ENCODE peak calls at places on chromosome X, in six cellular contexts. One of them, this sample, is unnamed.
A peak's percentile ranks its signal among the peaks of the same experiment; 100 is the strongest.

GRCh38 chrX:25049347-25049746 is 33.6 kb upstream of the ARX start:
- DNase-seq in IMR-90: no peak
- DNase-seq in H9: no peak
- DNase-seq in mesenchymal stem cell: no peak
- DNase-seq in neuronal stem cell: no peak
- DNase-seq in trophoblast cell: no peak
- DNase-seq in this sample: no peak

GRCh38 chrX:9912341-9912740 is 54.8 kb upstream of the CLDN34 start:
- DNase-seq in IMR-90: peak; percentile 45
- DNase-seq in H9: peak; percentile 62
- DNase-seq in mesenchymal stem cell: no peak
- DNase-seq in neuronal stem cell: peak; percentile 37
- DNase-seq in trophoblast cell: no peak
- DNase-seq in this sample: peak; percentile 49

GRCh38 chrX:71606536-71607216 is 11.6 kb downstream of the CXCR3 start:
- DNase-seq in IMR-90: no peak
- DNase-seq in H9: no peak
- DNase-seq in mesenchymal stem cell: no peak
- DNase-seq in neuronal stem cell: no peak
- DNase-seq in trophoblast cell: no peak
- DNase-seq in this sample: no peak

GRCh38 chrX:84339507-84340364 is 151.7 kb upstream of the RPS6KA6 start:
- DNase-seq in IMR-90: peak; percentile 6
- DNase-seq in H9: no peak
- DNase-seq in mesenchymal stem cell: peak; percentile 15
- DNase-seq in neuronal stem cell: no peak
- DNase-seq in trophoblast cell: no peak
- DNase-seq in this sample: no peak

GRCh38 chrX:141814213-141814857 is 23.8 kb upstream of the MAGEC3 start:
- DNase-seq in IMR-90: no peak
- DNase-seq in H9: no peak
- DNase-seq in mesenchymal stem cell: no peak
- DNase-seq in neuronal stem cell: no peak
- DNase-seq in trophoblast cell: no peak
- DNase-seq in this sample: no peak

GRCh38 chrX:47690175-47690574 is 31.2 kb upstream of the UXT start:
- DNase-seq in IMR-90: no peak
- DNase-seq in H9: no peak
- DNase-seq in mesenchymal stem cell: no peak
- DNase-seq in neuronal stem cell: no peak
- DNase-seq in trophoblast cell: no peak
- DNase-seq in this sample: no peak

GRCh38 chrX:130321550-130321949 is 18.2 kb upstream of the SLC25A14 start:
- DNase-seq in IMR-90: no peak
- DNase-seq in H9: no peak
- DNase-seq in mesenchymal stem cell: no peak
- DNase-seq in neuronal stem cell: no peak
- DNase-seq in trophoblast cell: no peak
- DNase-seq in this sample: no peak

GRCh38 chrX:131388293-131388692 is 99.2 kb upstream of the IGSF1 start:
- DNase-seq in IMR-90: no peak
- DNase-seq in H9: no peak
- DNase-seq in mesenchymal stem cell: no peak
- DNase-seq in neuronal stem cell: no peak
- DNase-seq in trophoblast cell: no peak
- DNase-seq in this sample: no peak

GRCh38 chrX:13239272-13239671 is 80.6 kb downstream of the ATXN3L start:
- DNase-seq in IMR-90: no peak
- DNase-seq in H9: no peak
- DNase-seq in mesenchymal stem cell: no peak
- DNase-seq in neuronal stem cell: no peak
- DNase-seq in trophoblast cell: no peak
- DNase-seq in this sample: no peak

GRCh38 chrX:121641560-121641959 is 594.1 kb downstream of the GLUD2 start:
- DNase-seq in IMR-90: peak; percentile 0
- DNase-seq in H9: no peak
- DNase-seq in mesenchymal stem cell: no peak
- DNase-seq in neuronal stem cell: no peak
- DNase-seq in trophoblast cell: no peak
- DNase-seq in this sample: no peak

GRCh38 chrX:7574325-7574724 is 268.6 kb upstream of the VCX start:
- DNase-seq in IMR-90: no peak
- DNase-seq in H9: no peak
- DNase-seq in mesenchymal stem cell: peak; percentile 2
- DNase-seq in neuronal stem cell: peak; percentile 11
- DNase-seq in trophoblast cell: no peak
- DNase-seq in this sample: no peak

GRCh38 chrX:136291824-136292223 is 8.9 kb upstream of the ADGRG4 start:
- DNase-seq in IMR-90: no peak
- DNase-seq in H9: no peak
- DNase-seq in mesenchymal stem cell: no peak
- DNase-seq in neuronal stem cell: no peak
- DNase-seq in trophoblast cell: no peak
- DNase-seq in this sample: no peak

DNA sequence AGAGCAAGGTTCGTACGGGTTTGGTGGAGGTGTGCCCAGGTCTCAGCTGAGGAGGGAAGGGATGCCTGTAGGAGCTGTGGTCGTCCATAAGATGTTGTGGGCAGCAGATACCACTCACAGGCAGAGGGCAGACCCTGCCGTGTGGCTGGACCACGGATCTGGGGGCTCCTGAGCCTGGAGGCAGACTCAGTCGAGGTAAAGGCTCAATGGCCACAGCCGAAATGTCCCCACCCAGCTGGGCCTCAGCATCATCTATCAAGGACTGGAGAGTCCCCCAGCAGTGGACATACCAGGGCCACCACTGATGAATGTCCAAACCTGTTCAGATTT is 98.5 kb downstream of the DHRSX start:
- DNase-seq in IMR-90: no peak
- DNase-seq in H9: no peak
- DNase-seq in mesenchymal stem cell: no peak
- DNase-seq in neuronal stem cell: no peak
- DNase-seq in trophoblast cell: no peak
- DNase-seq in this sample: no peak
- H2AK5ac ChIP-seq in IMR-90: no peak overlapping the region
- H2AK5ac ChIP-seq in H9: no peak overlapping the region
- H2AK5ac ChIP-seq in mesenchymal stem cell: no peak overlapping the region
- H2AK5ac ChIP-seq in neuronal stem cell: no peak overlapping the region
- H2AK5ac ChIP-seq in trophoblast cell: no peak overlapping the region
- H2AK5ac ChIP-seq in this sample: no peak overlapping the region

GRCh38 chrX:54484666-54485065 is 11.4 kb downstream of the FGD1 start:
- DNase-seq in IMR-90: no peak
- DNase-seq in H9: peak; percentile 40
- DNase-seq in mesenchymal stem cell: no peak
- DNase-seq in neuronal stem cell: no peak
- DNase-seq in trophoblast cell: no peak
- DNase-seq in this sample: no peak

GRCh38 chrX:54481751-54482150 is 14.3 kb downstream of the FGD1 start:
- DNase-seq in IMR-90: no peak
- DNase-seq in H9: peak; percentile 47
- DNase-seq in mesenchymal stem cell: no peak
- DNase-seq in neuronal stem cell: no peak
- DNase-seq in trophoblast cell: no peak
- DNase-seq in this sample: no peak

GRCh38 chrX:54483946-54484345 is 12.1 kb downstream of the FGD1 start:
- DNase-seq in IMR-90: no peak
- DNase-seq in H9: no peak
- DNase-seq in mesenchymal stem cell: no peak
- DNase-seq in neuronal stem cell: no peak
- DNase-seq in trophoblast cell: no peak
- DNase-seq in this sample: no peak

GRCh38 chrX:54479471-54480122 is 16.4 kb downstream of the FGD1 start:
- DNase-seq in IMR-90: no peak
- DNase-seq in H9: peak; percentile 68
- DNase-seq in mesenchymal stem cell: peak; percentile 19
- DNase-seq in neuronal stem cell: no peak
- DNase-seq in trophoblast cell: no peak
- DNase-seq in this sample: peak; percentile 53

DNA sequence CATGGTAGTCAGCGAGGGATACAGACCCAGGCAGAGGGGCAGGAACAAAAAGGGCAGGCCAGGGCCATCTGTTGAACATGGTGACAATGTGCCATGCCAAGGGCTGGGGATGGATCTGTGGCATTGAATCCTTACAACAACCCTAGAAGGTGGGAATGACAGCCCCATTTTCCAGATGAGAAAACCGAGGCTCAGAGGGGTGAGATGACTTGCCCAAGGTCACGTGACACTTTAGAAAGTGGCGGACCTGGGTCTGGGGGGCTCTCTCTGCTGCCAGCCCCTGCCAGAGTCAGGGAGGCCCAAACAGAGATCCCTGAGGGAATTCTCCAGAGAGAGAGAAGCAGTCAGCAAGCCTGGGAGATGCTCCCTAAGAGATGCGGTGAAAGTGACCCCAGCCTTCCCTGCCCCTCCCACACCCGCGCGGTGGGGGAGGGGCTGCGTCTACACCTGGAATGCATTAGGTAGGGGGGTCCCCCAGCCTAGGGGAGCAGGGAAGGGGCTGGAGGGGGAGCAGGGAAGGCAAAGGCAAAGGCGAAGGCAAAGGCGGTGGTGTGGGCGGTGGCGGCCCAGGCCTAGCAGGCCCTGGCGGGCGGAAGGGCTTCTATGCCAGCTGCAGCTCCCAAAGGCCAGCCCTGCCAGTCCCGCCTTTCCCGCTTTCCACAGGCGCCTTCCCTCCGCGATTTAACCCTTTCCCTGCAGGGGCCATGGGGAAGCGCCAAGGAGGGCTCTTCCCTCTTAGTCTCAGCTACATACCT is 13.0 kb downstream of the FGD1 start:
- DNase-seq in IMR-90: no peak
- DNase-seq in H9: peak; percentile 54
- DNase-seq in mesenchymal stem cell: no peak
- DNase-seq in neuronal stem cell: no peak
- DNase-seq in trophoblast cell: no peak
- DNase-seq in this sample: no peak
- H2AK5ac ChIP-seq in IMR-90: peak overlapping the region; percentile 100
- H2AK5ac ChIP-seq in H9: no peak overlapping the region
- H2AK5ac ChIP-seq in mesenchymal stem cell: peak overlapping the region; percentile 77
- H2AK5ac ChIP-seq in neuronal stem cell: no peak overlapping the region
- H2AK5ac ChIP-seq in trophoblast cell: peak overlapping the region; percentile 86
- H2AK5ac ChIP-seq in this sample: peak overlapping the region; percentile 90

GRCh38 chrX:153971632-153972367 is at the start of gene HCFC1:
- DNase-seq in IMR-90: peak; percentile 84
- DNase-seq in H9: peak; percentile 86
- DNase-seq in mesenchymal stem cell: peak; percentile 89
- DNase-seq in neuronal stem cell: peak; percentile 88
- DNase-seq in trophoblast cell: peak; percentile 83
- DNase-seq in this sample: peak; percentile 86

GRCh38 chrX:153971124-153971631 is 440 bp downstream of the HCFC1 start:
- DNase-seq in IMR-90: peak; percentile 84
- DNase-seq in H9: peak; percentile 74
- DNase-seq in mesenchymal stem cell: peak; percentile 92
- DNase-seq in neuronal stem cell: peak; percentile 58
- DNase-seq in trophoblast cell: peak; percentile 69
- DNase-seq in this sample: peak; percentile 76

GRCh38 chrX:153969904-153970397 is 1.7 kb downstream of the HCFC1 start:
- DNase-seq in IMR-90: peak; percentile 23
- DNase-seq in H9: no peak
- DNase-seq in mesenchymal stem cell: peak; percentile 53
- DNase-seq in neuronal stem cell: no peak
- DNase-seq in trophoblast cell: no peak
- DNase-seq in this sample: no peak

GRCh38 chrX:153969125-153969903 is 2.3 kb downstream of the HCFC1 start:
- DNase-seq in IMR-90: no peak
- DNase-seq in H9: no peak
- DNase-seq in mesenchymal stem cell: no peak
- DNase-seq in neuronal stem cell: no peak
- DNase-seq in trophoblast cell: no peak
- DNase-seq in this sample: no peak

GRCh38 chrX:153970398-153971123 is 1.1 kb downstream of the HCFC1 start:
- DNase-seq in IMR-90: peak; percentile 71
- DNase-seq in H9: peak; percentile 64
- DNase-seq in mesenchymal stem cell: peak; percentile 79
- DNase-seq in neuronal stem cell: peak; percentile 46
- DNase-seq in trophoblast cell: no peak
- DNase-seq in this sample: no peak
- H2AK5ac ChIP-seq in IMR-90: peak overlapping the region; percentile 93
- H2AK5ac ChIP-seq in H9: no peak overlapping the region
- H2AK5ac ChIP-seq in mesenchymal stem cell: peak overlapping the region; percentile 78
- H2AK5ac ChIP-seq in neuronal stem cell: peak overlapping the region; percentile 81
- H2AK5ac ChIP-seq in trophoblast cell: peak overlapping the region; percentile 57
- H2AK5ac ChIP-seq in this sample: peak overlapping the region; percentile 65

GRCh38 chrX:65668362-65669310 is 1.2 kb downstream of the MSN start:
- DNase-seq in IMR-90: peak; percentile 80
- DNase-seq in H9: peak; percentile 56
- DNase-seq in mesenchymal stem cell: peak; percentile 80
- DNase-seq in neuronal stem cell: peak; percentile 11
- DNase-seq in trophoblast cell: no peak
- DNase-seq in this sample: peak; percentile 49
- H2AK5ac ChIP-seq in IMR-90: peak overlapping the region; percentile 100
- H2AK5ac ChIP-seq in H9: no peak overlapping the region
- H2AK5ac ChIP-seq in mesenchymal stem cell: peak overlapping the region; percentile 80
- H2AK5ac ChIP-seq in neuronal stem cell: peak overlapping the region; percentile 8
- H2AK5ac ChIP-seq in trophoblast cell: no peak overlapping the region
- H2AK5ac ChIP-seq in this sample: no peak overlapping the region

DNA sequence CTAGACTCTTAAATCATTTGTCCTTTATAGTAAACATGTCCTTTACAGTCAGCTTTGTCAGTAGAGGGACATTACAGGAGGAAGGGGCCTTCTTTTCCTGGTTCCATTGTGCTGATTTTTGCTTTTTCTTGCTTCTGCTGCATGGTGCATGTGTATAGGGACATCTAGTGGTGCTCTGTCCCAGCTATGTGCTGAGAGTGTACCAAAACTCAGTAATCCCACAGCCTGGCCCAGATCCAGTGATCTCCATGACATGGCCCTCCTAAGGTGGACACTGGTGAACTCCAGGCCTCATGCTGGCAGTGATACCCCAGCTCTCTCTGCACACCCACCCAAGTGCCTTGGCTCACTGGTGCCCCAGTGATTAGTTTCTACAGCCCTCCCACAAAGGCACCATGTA is 45.2 kb downstream of the MAGEB17 start:
- DNase-seq in IMR-90: peak; percentile 34
- DNase-seq in H9: peak; percentile 41
- DNase-seq in mesenchymal stem cell: peak; percentile 32
- DNase-seq in neuronal stem cell: no peak
- DNase-seq in trophoblast cell: no peak
- DNase-seq in this sample: no peak
- H2AK5ac ChIP-seq in IMR-90: peak overlapping the region; percentile 76
- H2AK5ac ChIP-seq in H9: no peak overlapping the region
- H2AK5ac ChIP-seq in mesenchymal stem cell: no peak overlapping the region
- H2AK5ac ChIP-seq in neuronal stem cell: no peak overlapping the region
- H2AK5ac ChIP-seq in trophoblast cell: no peak overlapping the region
- H2AK5ac ChIP-seq in this sample: peak overlapping the region; percentile 98

This sample was measured in H1.